ENCODE peak calls at places on chromosomes 1 and 21, in four cellular contexts. O is Panc1, H is HCT116, E is prostate gland. Z is an unnamed sample.

GRCh38 chr21:21730524-21730923 is 732.3 kb downstream of the NCAM2 start:
- DNase-seq in O (no peak), H (no peak), E (no peak), Z (no peak)

GRCh38 chr1:206506803-206507394 is 432 bp upstream of the RASSF5 start:
- DNase-seq in O (no peak), H (no peak), E (no peak), Z (peak; percentile 49)

GRCh38 chr1:39826583-39826982 is 37.9 kb upstream of the BMP8B start:
- DNase-seq in O (no peak), H (no peak), E (no peak), Z (no peak)

GRCh38 chr1:229164836-229165285 is 106.0 kb upstream of the RAB4A start:
- DNase-seq in O (no peak), H (no peak), E (no peak), Z (no peak)

GRCh38 chr1:40239626-40240025 is 8.1 kb upstream of the TMCO2 start:
- DNase-seq in O (no peak), H (no peak), E (no peak), Z (no peak)

GRCh38 chr1:171366099-171366498 is 52.1 kb downstream of the FMO4 start:
- DNase-seq in O (no peak), H (no peak), E (no peak), Z (no peak)

GRCh38 chr1:87794788-87795614 is 466.3 kb downstream of the LMO4 start:
- DNase-seq in O (no peak), H (peak; percentile 55), E (no peak), Z (no peak)

GRCh38 chr1:85420199-85420598 is 44.8 kb downstream of the DDAH1 start:
- DNase-seq in O (no peak), H (no peak), E (no peak), Z (no peak)

GRCh38 chr1:27382950-27383627 is at the start of gene CD164L2:
- DNase-seq in O (no peak), H (no peak), E (peak; percentile 84), Z (peak; percentile 91)

GRCh38 chr1:170586321-170586855 is 54.4 kb downstream of the GORAB start:
- DNase-seq in O (no peak), H (no peak), E (no peak), Z (peak; percentile 58)

GRCh38 chr1:80056179-80056578 is 1049.6 kb upstream of the ADGRL4 start:
- DNase-seq in O (no peak), H (no peak), E (no peak), Z (no peak)

GRCh38 chr1:2945821-2946231 is 75.4 kb upstream of the ACTRT2 start:
- DNase-seq in O (no peak), H (no peak), E (no peak), Z (no peak)

GRCh38 chr1:109207472-109208103 is 6.1 kb upstream of the SARS1 start:
- DNase-seq in O (no peak), H (no peak), E (no peak), Z (no peak)

GRCh38 chr1:109365642-109366204 is 32.0 kb downstream of the SORT1 start:
- DNase-seq in O (no peak), H (no peak), E (no peak), Z (no peak)

GRCh38 chr1:227396539-227397355 is 78.5 kb upstream of the CDC42BPA start:
- DNase-seq in O (no peak), H (peak; percentile 69), E (no peak), Z (no peak)

GRCh38 chr21:45588861-45589491 is 46.7 kb upstream of the SLC19A1 start:
- DNase-seq in O (no peak), H (no peak), E (no peak), Z (no peak)

GRCh38 chr1:30988045-30988444 is 77.5 kb downstream of the PUM1 start:
- DNase-seq in O (no peak), H (no peak), E (no peak), Z (no peak)

GRCh38 chr1:228004331-228004871 is 2.4 kb upstream of the WNT3A start:
- DNase-seq in O (peak; percentile 12), H (peak; percentile 15), E (no peak), Z (peak; percentile 79)

GRCh38 chr1:2240251-2241156 is 12.4 kb downstream of the SKI start:
- DNase-seq in O (no peak), H (no peak), E (peak; percentile 87), Z (no peak)

GRCh38 chr1:118155106-118155505 is 29.9 kb downstream of the SPAG17 start:
- DNase-seq in O (no peak), H (no peak), E (no peak), Z (no peak)

GRCh38 chr21:17370263-17370662 is 142.6 kb upstream of the CXADR start:
- DNase-seq in O (no peak), H (no peak), E (peak; percentile 65), Z (peak; percentile 24)

GRCh38 chr21:17372200-17372599 is 140.6 kb upstream of the CXADR start:
- DNase-seq in O (no peak), H (no peak), E (no peak), Z (no peak)

GRCh38 chr21:17370750-17371325 is 142.0 kb upstream of the CXADR start:
- DNase-seq in O (no peak), H (no peak), E (no peak), Z (peak; percentile 59)

GRCh38 chr21:17371470-17371869 is 141.4 kb upstream of the CXADR start:
- DNase-seq in O (no peak), H (no peak), E (no peak), Z (peak; percentile 4)

DNA sequence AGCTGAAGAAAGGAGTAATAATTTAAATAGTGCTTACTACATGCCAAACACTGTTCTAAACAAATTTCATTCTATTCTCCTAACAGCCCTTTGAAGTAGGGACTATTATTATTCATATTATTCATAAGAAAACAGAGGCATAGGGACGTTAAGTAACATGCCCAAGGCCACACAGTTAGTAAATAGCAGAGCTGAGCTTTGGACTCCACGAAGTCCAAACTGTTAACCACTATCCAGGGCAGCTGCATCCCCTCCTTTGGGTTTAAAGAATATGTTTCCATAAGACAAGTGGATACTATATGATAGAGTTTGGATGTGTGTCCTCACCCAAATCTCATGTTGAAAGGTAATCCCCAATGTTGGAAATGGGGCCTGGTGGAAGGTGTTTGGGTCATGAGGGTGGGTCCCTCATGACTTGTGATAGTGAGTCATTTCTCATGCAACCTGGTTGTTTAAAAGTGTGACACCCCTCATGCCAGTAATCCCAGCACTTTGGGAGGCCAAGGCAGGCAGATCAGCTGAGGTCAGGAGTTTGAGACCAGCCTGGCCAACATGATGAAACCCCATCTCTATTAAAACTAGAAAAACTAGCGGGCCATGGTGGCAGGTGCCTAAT is 144.0 kb upstream of the CXADR start:
- DNase-seq in O (no peak), H (no peak), E (no peak), Z (no peak)
- TF ChIP-seq POLR2AphosphoS5 in O (no peak), H (no peak), E (no peak), Z (no peak)

GRCh38 chr1:160227561-160227960 is 22.4 kb downstream of the PEA15 start:
- DNase-seq in O (no peak), H (no peak), E (no peak), Z (no peak)
- H3K4me1 ChIP-seq in O (no peaks in the 10 kb centered on the region), H (no peaks in the 10 kb centered on the region), E (no peaks in the 10 kb centered on the region), Z (no peaks in the 10 kb centered on the region)

DNA sequence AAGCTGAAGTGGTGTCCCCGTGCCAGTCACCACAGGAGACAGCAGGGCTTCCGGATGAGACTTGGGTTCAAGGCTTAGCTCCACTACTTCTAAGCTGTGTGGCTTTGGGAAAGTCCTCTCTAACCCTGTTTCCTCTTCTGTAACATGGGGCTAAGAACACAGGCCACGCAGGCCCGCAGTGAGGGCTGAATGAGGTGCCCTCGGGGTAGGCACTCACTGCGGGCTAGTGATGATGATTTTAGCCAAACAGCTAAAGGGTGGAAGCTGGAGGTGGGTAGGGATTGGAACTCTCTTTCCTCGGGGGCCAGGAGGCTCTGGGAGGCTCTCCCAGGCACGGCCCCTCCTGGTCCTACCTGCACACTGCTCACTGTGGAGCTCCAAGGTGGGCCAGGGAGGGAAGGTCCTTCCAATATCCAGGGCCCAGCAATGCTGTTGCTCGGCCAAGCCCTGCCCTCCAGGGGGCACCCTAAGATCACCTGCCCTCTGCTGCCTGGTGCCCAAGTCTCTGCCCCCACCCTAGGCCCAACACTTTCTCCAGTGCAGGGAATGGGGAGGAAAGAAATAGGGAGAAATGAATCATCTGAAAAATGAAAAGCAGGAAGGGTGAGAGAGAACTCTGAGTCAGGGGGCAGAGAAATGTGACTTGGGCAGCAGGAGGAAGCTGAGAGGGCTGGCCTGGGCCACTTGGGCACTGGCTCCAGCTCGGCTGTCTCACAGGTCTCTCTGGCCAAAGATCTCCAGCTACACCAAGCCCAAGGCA is 19.2 kb upstream of the EVA1B start:
- DNase-seq in O (peak; percentile 39), H (no peak), E (no peak), Z (peak; percentile 79)
- TF ChIP-seq POLR2AphosphoS5 in O (no peak), H (no peak), E (peak; percentile 13), Z (no peak)

GRCh38 chr1:17865912-17866311 is 110.8 kb downstream of the ACTL8 start:
- DNase-seq in O (no peak), H (no peak), E (no peak), Z (no peak)
- H3K4me1 ChIP-seq in O (no peaks in the 10 kb centered on the region), H (no peaks in the 10 kb centered on the region), E (no peaks in the 10 kb centered on the region), Z (no peaks in the 10 kb centered on the region)

GRCh38 chr1:179115181-179115580 is 33.3 kb downstream of the TOR3A start:
- DNase-seq in O (no peak), H (no peak), E (no peak), Z (no peak)
- TF ChIP-seq POLR2AphosphoS5 in O (no peak), H (no peak), E (no peak), Z (no peak)

GRCh38 chr1:234530641-234531040 is 51.7 kb upstream of the TARBP1 start:
- DNase-seq in O (no peak), H (no peak), E (no peak), Z (no peak)
- H3K4me1 ChIP-seq in O (no peaks in the 10 kb centered on the region), H (no peaks in the 10 kb centered on the region), E (peaks cover 39% of the 10 kb centered on the region), Z (peaks cover 7% of the 10 kb centered on the region)